ENCODE peak calls at places on chromosomes 11 and 22, in eight cellular contexts. One of them, this sample, is unnamed.

GRCh38 chr22:23178512-23179254 is 1.6 kb upstream of the BCR start:
- DNase-seq in adrenal gland: peak
- DNase-seq in upper lobe of right lung: peak
- DNase-seq in ovary: peak
- DNase-seq in uterus: peak
- DNase-seq in stomach: peak
- DNase-seq in prostate gland: peak
- DNase-seq in brain microvascular endothelial cell: peak
- DNase-seq in this sample: no peak

GRCh38 chr11:116500833-116501622 is 271.8 kb downstream of the BUD13 start:
- DNase-seq in brain microvascular endothelial cell: no peak
- DNase-seq in upper lobe of right lung: no peak
- DNase-seq in ovary: no peak
- DNase-seq in stomach: no peak
- DNase-seq in prostate gland: no peak
- DNase-seq in uterus: no peak
- DNase-seq in adrenal gland: no peak
- DNase-seq in this sample: no peak

GRCh38 chr11:297666-298405 is 1.5 kb downstream of the IFITM5 start:
- DNase-seq in adrenal gland: no peak
- DNase-seq in stomach: no peak
- DNase-seq in ovary: peak
- DNase-seq in upper lobe of right lung: peak
- DNase-seq in uterus: peak
- DNase-seq in prostate gland: no peak
- DNase-seq in brain microvascular endothelial cell: no peak
- DNase-seq in this sample: no peak

GRCh38 chr22:32744560-32744959 is 56.9 kb upstream of the TIMP3 start:
- DNase-seq in uterus: no peak
- DNase-seq in stomach: no peak
- DNase-seq in brain microvascular endothelial cell: no peak
- DNase-seq in ovary: no peak
- DNase-seq in upper lobe of right lung: no peak
- DNase-seq in prostate gland: no peak
- DNase-seq in adrenal gland: no peak
- DNase-seq in this sample: no peak

GRCh38 chr11:27616711-27617110 is 83.5 kb downstream of the BDNF start:
- DNase-seq in ovary: no peak
- DNase-seq in prostate gland: no peak
- DNase-seq in brain microvascular endothelial cell: no peak
- DNase-seq in uterus: no peak
- DNase-seq in upper lobe of right lung: no peak
- DNase-seq in adrenal gland: no peak
- DNase-seq in stomach: no peak
- DNase-seq in this sample: no peak

GRCh38 chr11:47373876-47374820 is 4.2 kb downstream of the SPI1 start:
- DNase-seq in brain microvascular endothelial cell: peak
- DNase-seq in ovary: peak
- DNase-seq in upper lobe of right lung: peak
- DNase-seq in prostate gland: peak
- DNase-seq in uterus: peak
- DNase-seq in adrenal gland: peak
- DNase-seq in stomach: peak
- DNase-seq in this sample: peak

GRCh38 chr22:24994070-24994763 is 41.7 kb downstream of the KIAA1671 start:
- DNase-seq in stomach: peak
- DNase-seq in uterus: no peak
- DNase-seq in ovary: no peak
- DNase-seq in prostate gland: no peak
- DNase-seq in brain microvascular endothelial cell: no peak
- DNase-seq in adrenal gland: no peak
- DNase-seq in upper lobe of right lung: no peak
- DNase-seq in this sample: no peak

GRCh38 chr11:94815705-94816344 is 47.7 kb downstream of the AMOTL1 start:
- DNase-seq in stomach: no peak
- DNase-seq in ovary: no peak
- DNase-seq in uterus: no peak
- DNase-seq in upper lobe of right lung: no peak
- DNase-seq in brain microvascular endothelial cell: no peak
- DNase-seq in prostate gland: no peak
- DNase-seq in adrenal gland: no peak
- DNase-seq in this sample: no peak

GRCh38 chr11:3222941-3223905 is 4.6 kb upstream of the MRGPRG start:
- DNase-seq in ovary: no peak
- DNase-seq in upper lobe of right lung: no peak
- DNase-seq in stomach: peak
- DNase-seq in uterus: no peak
- DNase-seq in prostate gland: no peak
- DNase-seq in adrenal gland: peak
- DNase-seq in brain microvascular endothelial cell: no peak
- DNase-seq in this sample: no peak

GRCh38 chr22:49934891-49935557 is 16.6 kb downstream of the CRELD2 start:
- DNase-seq in stomach: peak
- DNase-seq in brain microvascular endothelial cell: no peak
- DNase-seq in prostate gland: peak
- DNase-seq in upper lobe of right lung: peak
- DNase-seq in adrenal gland: peak
- DNase-seq in ovary: peak
- DNase-seq in uterus: peak
- DNase-seq in this sample: no peak

GRCh38 chr11:128914216-128915147 is 23.3 kb downstream of the KCNJ5 start:
- DNase-seq in adrenal gland: no peak
- DNase-seq in upper lobe of right lung: no peak
- DNase-seq in stomach: no peak
- DNase-seq in uterus: no peak
- DNase-seq in brain microvascular endothelial cell: no peak
- DNase-seq in prostate gland: no peak
- DNase-seq in ovary: no peak
- DNase-seq in this sample: no peak

DNA sequence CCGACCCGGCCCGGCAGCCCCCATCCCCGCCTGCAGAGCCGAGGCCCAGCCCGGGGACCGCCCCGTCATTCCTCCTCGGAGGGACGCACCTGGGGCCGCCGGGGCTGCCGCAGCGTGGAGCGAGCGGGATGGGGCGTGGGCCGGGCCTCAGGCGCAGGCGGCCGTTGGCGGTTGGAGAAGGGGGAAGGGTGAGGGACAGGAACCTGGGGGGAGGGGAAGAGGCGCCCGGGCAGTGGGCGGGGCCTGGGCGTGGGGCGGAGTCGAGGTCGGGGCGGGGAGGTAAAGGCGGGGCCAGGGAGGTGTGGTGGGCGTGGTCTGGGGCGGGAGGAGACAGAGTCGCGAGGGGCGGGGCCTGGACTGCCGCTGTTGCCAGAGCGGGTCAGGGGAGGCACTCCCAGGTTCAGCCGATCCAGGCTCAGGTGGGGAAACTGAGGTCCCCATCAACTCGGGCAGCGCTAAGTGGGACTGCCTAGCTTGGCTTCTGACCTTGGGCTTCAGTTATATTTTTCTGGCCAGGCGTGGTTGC is at the start of gene TESMIN:
- DNase-seq in stomach: peak
- DNase-seq in prostate gland: peak
- DNase-seq in ovary: peak
- DNase-seq in uterus: peak
- DNase-seq in upper lobe of right lung: peak
- DNase-seq in adrenal gland: peak
- DNase-seq in brain microvascular endothelial cell: peak
- DNase-seq in this sample: no peak
- H3K4me3 ChIP-seq in stomach: peak
- H3K4me3 ChIP-seq in prostate gland: peak
- H3K4me3 ChIP-seq in ovary: peak
- H3K4me3 ChIP-seq in uterus: peak
- H3K4me3 ChIP-seq in upper lobe of right lung: peak
- H3K4me3 ChIP-seq in adrenal gland: no peak
- H3K4me3 ChIP-seq in brain microvascular endothelial cell: peak
- H3K4me3 ChIP-seq in this sample: peak

GRCh38 chr11:62217191-62217748 is 8.8 kb downstream of the SCGB2A1 start:
- DNase-seq in ovary: no peak
- DNase-seq in stomach: no peak
- DNase-seq in prostate gland: no peak
- DNase-seq in uterus: no peak
- DNase-seq in upper lobe of right lung: no peak
- DNase-seq in adrenal gland: no peak
- DNase-seq in brain microvascular endothelial cell: no peak
- DNase-seq in this sample: no peak
- TF ChIP-seq CTCF in ovary: no peak
- TF ChIP-seq CTCF in stomach: no peak
- TF ChIP-seq CTCF in prostate gland: no peak
- TF ChIP-seq CTCF in uterus: peak
- TF ChIP-seq CTCF in upper lobe of right lung: no peak
- TF ChIP-seq CTCF in adrenal gland: peak
- TF ChIP-seq CTCF in brain microvascular endothelial cell: peak
- TF ChIP-seq CTCF in this sample: no peak

DNA sequence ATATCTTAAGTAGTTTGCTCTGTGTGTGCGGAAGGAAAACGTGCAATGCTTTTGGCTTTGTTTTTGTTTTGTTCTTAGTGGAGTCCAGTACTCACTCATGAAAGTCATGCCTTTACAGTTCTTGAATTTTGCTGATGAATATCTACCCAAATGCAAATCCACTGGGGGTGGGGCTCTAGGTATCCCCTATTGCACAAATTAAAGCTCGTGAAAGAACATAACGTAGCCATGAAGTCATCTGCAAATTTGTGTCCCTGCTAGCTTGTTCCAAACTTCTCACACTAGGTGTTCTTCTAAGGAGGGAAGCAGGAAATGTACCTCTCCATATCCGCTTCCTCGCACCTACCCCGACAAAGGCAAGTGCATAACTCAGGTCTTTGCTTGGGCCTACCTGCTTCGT is 118.9 kb downstream of the MICAL3 start:
- DNase-seq in uterus: no peak
- DNase-seq in brain microvascular endothelial cell: no peak
- DNase-seq in ovary: no peak
- DNase-seq in stomach: no peak
- DNase-seq in adrenal gland: no peak
- DNase-seq in prostate gland: no peak
- DNase-seq in upper lobe of right lung: no peak
- DNase-seq in this sample: no peak
- H3K27ac ChIP-seq in uterus: no peak
- H3K27ac ChIP-seq in brain microvascular endothelial cell: no peak
- H3K27ac ChIP-seq in ovary: no peak
- H3K27ac ChIP-seq in stomach: no peak
- H3K27ac ChIP-seq in adrenal gland: no peak
- H3K27ac ChIP-seq in prostate gland: no peak
- H3K27ac ChIP-seq in upper lobe of right lung: no peak
- H3K27ac ChIP-seq in this sample: no peak

GRCh38 chr11:122308286-122308685 is 192.3 kb upstream of the BLID start:
- DNase-seq in brain microvascular endothelial cell: no peak
- DNase-seq in uterus: no peak
- DNase-seq in stomach: no peak
- DNase-seq in upper lobe of right lung: no peak
- DNase-seq in ovary: no peak
- DNase-seq in adrenal gland: no peak
- DNase-seq in prostate gland: no peak
- DNase-seq in this sample: no peak
- H3K4me3 ChIP-seq in brain microvascular endothelial cell: no peak
- H3K4me3 ChIP-seq in uterus: no peak
- H3K4me3 ChIP-seq in stomach: no peak
- H3K4me3 ChIP-seq in upper lobe of right lung: no peak
- H3K4me3 ChIP-seq in ovary: no peak
- H3K4me3 ChIP-seq in adrenal gland: no peak
- H3K4me3 ChIP-seq in prostate gland: peak
- H3K4me3 ChIP-seq in this sample: no peak